ENCODE peak calls at places on chromosome 17, in eight cellular contexts. One of them, this sample, is unnamed.

GRCh38 chr17:44269795-44270320 is 1.9 kb upstream of the SLC4A1 start:
- DNase-seq in A549: no peak
- DNase-seq in stimulated activated CD4-positive, alpha-beta T cell treated with anti-CD3 and anti-CD28 coated beads, TNF-alpha, amount 100 ng/mL, for 48 hours: no peak
- DNase-seq in GF-D8: no peak
- DNase-seq in fibroblast of gingiva: no peak
- DNase-seq in EL: no peak
- DNase-seq in NCI-H1694: peak
- DNase-seq in cerebellar cortex: no peak
- DNase-seq in this sample: no peak

GRCh38 chr17:19304209-19304608 is 58.3 kb downstream of the B9D1 start:
- DNase-seq in EL: peak
- DNase-seq in NCI-H1694: no peak
- DNase-seq in A549: no peak
- DNase-seq in fibroblast of gingiva: no peak
- DNase-seq in GF-D8: peak
- DNase-seq in cerebellar cortex: no peak
- DNase-seq in stimulated activated CD4-positive, alpha-beta T cell treated with anti-CD3 and anti-CD28 coated beads, TNF-alpha, amount 100 ng/mL, for 48 hours: no peak
- DNase-seq in this sample: peak

GRCh38 chr17:10716218-10716617 is 13.6 kb downstream of the TMEM220 start:
- DNase-seq in cerebellar cortex: no peak
- DNase-seq in fibroblast of gingiva: no peak
- DNase-seq in A549: no peak
- DNase-seq in stimulated activated CD4-positive, alpha-beta T cell treated with anti-CD3 and anti-CD28 coated beads, TNF-alpha, amount 100 ng/mL, for 48 hours: no peak
- DNase-seq in GF-D8: no peak
- DNase-seq in NCI-H1694: no peak
- DNase-seq in EL: no peak
- DNase-seq in this sample: no peak

GRCh38 chr17:51491416-51491815 is 231.1 kb downstream of the UTP18 start:
- DNase-seq in EL: no peak
- DNase-seq in cerebellar cortex: no peak
- DNase-seq in A549: no peak
- DNase-seq in stimulated activated CD4-positive, alpha-beta T cell treated with anti-CD3 and anti-CD28 coated beads, TNF-alpha, amount 100 ng/mL, for 48 hours: no peak
- DNase-seq in fibroblast of gingiva: no peak
- DNase-seq in NCI-H1694: no peak
- DNase-seq in GF-D8: no peak
- DNase-seq in this sample: no peak

GRCh38 chr17:70278846-70279465 is 109.6 kb downstream of the KCNJ2 start:
- DNase-seq in stimulated activated CD4-positive, alpha-beta T cell treated with anti-CD3 and anti-CD28 coated beads, TNF-alpha, amount 100 ng/mL, for 48 hours: no peak
- DNase-seq in NCI-H1694: no peak
- DNase-seq in A549: no peak
- DNase-seq in GF-D8: no peak
- DNase-seq in fibroblast of gingiva: no peak
- DNase-seq in cerebellar cortex: no peak
- DNase-seq in EL: no peak
- DNase-seq in this sample: no peak

GRCh38 chr17:81962499-81963441 is 1.8 kb upstream of the NOTUM start:
- DNase-seq in stimulated activated CD4-positive, alpha-beta T cell treated with anti-CD3 and anti-CD28 coated beads, TNF-alpha, amount 100 ng/mL, for 48 hours: no peak
- DNase-seq in EL: no peak
- DNase-seq in cerebellar cortex: no peak
- DNase-seq in A549: no peak
- DNase-seq in fibroblast of gingiva: no peak
- DNase-seq in NCI-H1694: no peak
- DNase-seq in GF-D8: no peak
- DNase-seq in this sample: no peak

GRCh38 chr17:7184091-7184488 is 4.9 kb upstream of the ASGR1 start:
- DNase-seq in GF-D8: no peak
- DNase-seq in A549: no peak
- DNase-seq in fibroblast of gingiva: no peak
- DNase-seq in cerebellar cortex: peak
- DNase-seq in NCI-H1694: no peak
- DNase-seq in stimulated activated CD4-positive, alpha-beta T cell treated with anti-CD3 and anti-CD28 coated beads, TNF-alpha, amount 100 ng/mL, for 48 hours: no peak
- DNase-seq in EL: no peak
- DNase-seq in this sample: no peak

GRCh38 chr17:28398280-28398981 is 7.6 kb downstream of the SLC46A1 start:
- DNase-seq in EL: peak
- DNase-seq in GF-D8: no peak
- DNase-seq in NCI-H1694: no peak
- DNase-seq in fibroblast of gingiva: no peak
- DNase-seq in A549: no peak
- DNase-seq in stimulated activated CD4-positive, alpha-beta T cell treated with anti-CD3 and anti-CD28 coated beads, TNF-alpha, amount 100 ng/mL, for 48 hours: no peak
- DNase-seq in cerebellar cortex: no peak
- DNase-seq in this sample: no peak

GRCh38 chr17:34974794-34975428 is 5.4 kb upstream of the LIG3 start:
- DNase-seq in NCI-H1694: no peak
- DNase-seq in fibroblast of gingiva: no peak
- DNase-seq in GF-D8: no peak
- DNase-seq in EL: no peak
- DNase-seq in stimulated activated CD4-positive, alpha-beta T cell treated with anti-CD3 and anti-CD28 coated beads, TNF-alpha, amount 100 ng/mL, for 48 hours: no peak
- DNase-seq in A549: no peak
- DNase-seq in cerebellar cortex: no peak
- DNase-seq in this sample: no peak

GRCh38 chr17:49996495-49997255 is 1.7 kb upstream of the DLX3 start:
- DNase-seq in NCI-H1694: peak
- DNase-seq in stimulated activated CD4-positive, alpha-beta T cell treated with anti-CD3 and anti-CD28 coated beads, TNF-alpha, amount 100 ng/mL, for 48 hours: peak
- DNase-seq in fibroblast of gingiva: no peak
- DNase-seq in GF-D8: no peak
- DNase-seq in EL: peak
- DNase-seq in A549: peak
- DNase-seq in cerebellar cortex: no peak
- DNase-seq in this sample: peak

GRCh38 chr17:3555189-3555796 is 2.3 kb downstream of the TRPV3 start:
- DNase-seq in cerebellar cortex: no peak
- DNase-seq in A549: no peak
- DNase-seq in stimulated activated CD4-positive, alpha-beta T cell treated with anti-CD3 and anti-CD28 coated beads, TNF-alpha, amount 100 ng/mL, for 48 hours: no peak
- DNase-seq in NCI-H1694: no peak
- DNase-seq in EL: no peak
- DNase-seq in GF-D8: no peak
- DNase-seq in fibroblast of gingiva: no peak
- DNase-seq in this sample: no peak

GRCh38 chr17:77772461-77772897 is 186.0 kb upstream of the TNRC6C start:
- DNase-seq in NCI-H1694: peak
- DNase-seq in A549: peak
- DNase-seq in EL: peak
- DNase-seq in GF-D8: no peak
- DNase-seq in cerebellar cortex: peak
- DNase-seq in fibroblast of gingiva: no peak
- DNase-seq in stimulated activated CD4-positive, alpha-beta T cell treated with anti-CD3 and anti-CD28 coated beads, TNF-alpha, amount 100 ng/mL, for 48 hours: peak
- DNase-seq in this sample: peak

GRCh38 chr17:80264048-80264792 is 3.6 kb downstream of the RNF213 start:
- DNase-seq in fibroblast of gingiva: no peak
- DNase-seq in cerebellar cortex: no peak
- DNase-seq in stimulated activated CD4-positive, alpha-beta T cell treated with anti-CD3 and anti-CD28 coated beads, TNF-alpha, amount 100 ng/mL, for 48 hours: no peak
- DNase-seq in NCI-H1694: no peak
- DNase-seq in GF-D8: no peak
- DNase-seq in A549: no peak
- DNase-seq in EL: no peak
- DNase-seq in this sample: no peak

GRCh38 chr17:8421571-8421970 is 14.1 kb upstream of the NDEL1 start:
- DNase-seq in A549: no peak
- DNase-seq in cerebellar cortex: no peak
- DNase-seq in NCI-H1694: no peak
- DNase-seq in stimulated activated CD4-positive, alpha-beta T cell treated with anti-CD3 and anti-CD28 coated beads, TNF-alpha, amount 100 ng/mL, for 48 hours: no peak
- DNase-seq in EL: no peak
- DNase-seq in GF-D8: no peak
- DNase-seq in fibroblast of gingiva: peak
- DNase-seq in this sample: no peak

GRCh38 chr17:78329263-78330059 is 30.4 kb downstream of the SOCS3 start:
- DNase-seq in A549: no peak
- DNase-seq in EL: peak
- DNase-seq in stimulated activated CD4-positive, alpha-beta T cell treated with anti-CD3 and anti-CD28 coated beads, TNF-alpha, amount 100 ng/mL, for 48 hours: no peak
- DNase-seq in GF-D8: peak
- DNase-seq in fibroblast of gingiva: peak
- DNase-seq in NCI-H1694: no peak
- DNase-seq in cerebellar cortex: no peak
- DNase-seq in this sample: peak

GRCh38 chr17:60905709-60906108 is 228.1 kb downstream of the BCAS3 start:
- DNase-seq in EL: no peak
- DNase-seq in A549: no peak
- DNase-seq in fibroblast of gingiva: no peak
- DNase-seq in stimulated activated CD4-positive, alpha-beta T cell treated with anti-CD3 and anti-CD28 coated beads, TNF-alpha, amount 100 ng/mL, for 48 hours: no peak
- DNase-seq in NCI-H1694: no peak
- DNase-seq in GF-D8: no peak
- DNase-seq in cerebellar cortex: no peak
- DNase-seq in this sample: no peak

GRCh38 chr17:29802256-29802655 is 127.8 kb downstream of the SSH2 start:
- DNase-seq in NCI-H1694: no peak
- DNase-seq in EL: no peak
- DNase-seq in cerebellar cortex: no peak
- DNase-seq in GF-D8: no peak
- DNase-seq in fibroblast of gingiva: peak
- DNase-seq in A549: no peak
- DNase-seq in stimulated activated CD4-positive, alpha-beta T cell treated with anti-CD3 and anti-CD28 coated beads, TNF-alpha, amount 100 ng/mL, for 48 hours: no peak
- DNase-seq in this sample: no peak

GRCh38 chr17:58611331-58611730 is 80.5 kb downstream of the TEX14 start:
- DNase-seq in stimulated activated CD4-positive, alpha-beta T cell treated with anti-CD3 and anti-CD28 coated beads, TNF-alpha, amount 100 ng/mL, for 48 hours: no peak
- DNase-seq in GF-D8: no peak
- DNase-seq in A549: no peak
- DNase-seq in fibroblast of gingiva: no peak
- DNase-seq in cerebellar cortex: no peak
- DNase-seq in NCI-H1694: no peak
- DNase-seq in EL: no peak
- DNase-seq in this sample: no peak

GRCh38 chr17:49822829-49823228 is 25.0 kb downstream of the TAC4 start:
- DNase-seq in cerebellar cortex: no peak
- DNase-seq in EL: no peak
- DNase-seq in GF-D8: no peak
- DNase-seq in stimulated activated CD4-positive, alpha-beta T cell treated with anti-CD3 and anti-CD28 coated beads, TNF-alpha, amount 100 ng/mL, for 48 hours: no peak
- DNase-seq in fibroblast of gingiva: peak
- DNase-seq in A549: no peak
- DNase-seq in NCI-H1694: no peak
- DNase-seq in this sample: no peak

GRCh38 chr17:78281249-78281865 is 49.9 kb downstream of the TMEM235 start:
- DNase-seq in GF-D8: no peak
- DNase-seq in cerebellar cortex: no peak
- DNase-seq in stimulated activated CD4-positive, alpha-beta T cell treated with anti-CD3 and anti-CD28 coated beads, TNF-alpha, amount 100 ng/mL, for 48 hours: no peak
- DNase-seq in NCI-H1694: no peak
- DNase-seq in EL: no peak
- DNase-seq in A549: no peak
- DNase-seq in fibroblast of gingiva: no peak
- DNase-seq in this sample: no peak

GRCh38 chr17:58956997-58957724 is 149.5 kb downstream of the TRIM37 start:
- DNase-seq in cerebellar cortex: no peak
- DNase-seq in fibroblast of gingiva: peak
- DNase-seq in A549: no peak
- DNase-seq in stimulated activated CD4-positive, alpha-beta T cell treated with anti-CD3 and anti-CD28 coated beads, TNF-alpha, amount 100 ng/mL, for 48 hours: no peak
- DNase-seq in GF-D8: no peak
- DNase-seq in EL: peak
- DNase-seq in NCI-H1694: no peak
- DNase-seq in this sample: no peak

GRCh38 chr17:48720263-48721008 is 1.9 kb downstream of the PRAC1 start:
- DNase-seq in fibroblast of gingiva: no peak
- DNase-seq in GF-D8: no peak
- DNase-seq in A549: no peak
- DNase-seq in stimulated activated CD4-positive, alpha-beta T cell treated with anti-CD3 and anti-CD28 coated beads, TNF-alpha, amount 100 ng/mL, for 48 hours: no peak
- DNase-seq in cerebellar cortex: no peak
- DNase-seq in EL: no peak
- DNase-seq in NCI-H1694: no peak
- DNase-seq in this sample: no peak

This sample was measured in HL-60.